ENCODE peak calls at places on chromosomes 13 and 19, in four cellular contexts. I is Caco-2, P is OCI-LY7, O is body of pancreas. K is an unnamed sample.

GRCh38 chr13:39786091-39786490 is 130.6 kb downstream of the COG6 start:
- DNase-seq in I (no peak), P (no peak), O (no peak), K (no peak)

GRCh38 chr13:71632721-71633120 is 234.3 kb downstream of the DACH1 start:
- DNase-seq in I (no peak), P (no peak), O (no peak), K (no peak)

GRCh38 chr19:52410276-52410675 is 12.6 kb downstream of the ZNF528 start:
- DNase-seq in I (no peak), P (no peak), O (no peak), K (no peak)

GRCh38 chr19:30717381-30717780 is 345.2 kb downstream of the ZNF536 start:
- DNase-seq in I (no peak), P (no peak), O (no peak), K (no peak)

GRCh38 chr19:55486971-55487883 is 1.0 kb upstream of the SSC5D start:
- DNase-seq in I (peak; percentile 51), P (no peak), O (no peak), K (peak; percentile 97)

GRCh38 chr13:102597029-102598015 is 536 bp downstream of the TPP2 start:
- DNase-seq in I (no peak), P (peak; percentile 18), O (no peak), K (peak; percentile 23)

GRCh38 chr13:110421696-110422395 is 114.8 kb downstream of the COL4A2 start:
- DNase-seq in I (no peak), P (no peak), O (no peak), K (peak; percentile 76)

GRCh38 chr19:46926201-46927071 is 65.6 kb downstream of the ARHGAP35 start:
- DNase-seq in I (peak; percentile 12), P (peak; percentile 40), O (no peak), K (no peak)

GRCh38 chr13:99941086-99941485 is 30.5 kb downstream of the ZIC5 start:
- DNase-seq in I (no peak), P (no peak), O (no peak), K (no peak)

GRCh38 chr13:97974773-97975172 is 21.3 kb downstream of the IPO5 start:
- DNase-seq in I (no peak), P (no peak), O (no peak), K (no peak)

DNA sequence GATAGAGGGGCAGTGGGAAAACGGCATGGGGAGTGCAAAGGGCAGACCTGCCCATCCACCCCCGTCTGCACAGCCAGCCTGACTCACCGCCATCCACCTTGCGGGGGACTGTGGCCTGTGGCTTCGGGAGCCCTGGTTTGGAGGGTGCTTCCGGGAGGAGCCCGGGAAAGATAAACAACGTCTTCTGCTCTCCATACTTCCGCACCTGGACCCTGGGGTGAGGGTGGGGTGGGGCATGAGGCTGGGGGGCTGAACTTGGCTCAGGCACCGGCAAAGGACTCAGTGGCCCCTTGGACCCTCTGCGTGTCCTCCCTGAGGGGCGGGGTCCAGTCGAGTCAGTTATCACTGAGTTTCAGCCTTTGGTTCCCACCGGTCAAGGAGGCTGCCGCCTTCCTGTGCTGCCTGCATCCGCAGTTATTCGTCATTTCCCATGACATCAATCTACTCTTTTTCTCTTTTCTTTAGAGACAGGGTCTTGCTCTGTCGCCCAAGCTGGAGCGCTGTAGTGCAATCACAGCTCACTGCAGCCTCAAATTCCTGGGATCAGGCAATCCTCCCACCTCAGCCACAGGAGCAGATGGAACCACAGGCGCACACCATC is 3.2 kb downstream of the GPR108 start:
- DNase-seq in I (no peak), P (no peak), O (no peak), K (no peak)
- TF ChIP-seq CTCF in I (no peak), P (no peak), O (no peak), K (no peak)

DNA sequence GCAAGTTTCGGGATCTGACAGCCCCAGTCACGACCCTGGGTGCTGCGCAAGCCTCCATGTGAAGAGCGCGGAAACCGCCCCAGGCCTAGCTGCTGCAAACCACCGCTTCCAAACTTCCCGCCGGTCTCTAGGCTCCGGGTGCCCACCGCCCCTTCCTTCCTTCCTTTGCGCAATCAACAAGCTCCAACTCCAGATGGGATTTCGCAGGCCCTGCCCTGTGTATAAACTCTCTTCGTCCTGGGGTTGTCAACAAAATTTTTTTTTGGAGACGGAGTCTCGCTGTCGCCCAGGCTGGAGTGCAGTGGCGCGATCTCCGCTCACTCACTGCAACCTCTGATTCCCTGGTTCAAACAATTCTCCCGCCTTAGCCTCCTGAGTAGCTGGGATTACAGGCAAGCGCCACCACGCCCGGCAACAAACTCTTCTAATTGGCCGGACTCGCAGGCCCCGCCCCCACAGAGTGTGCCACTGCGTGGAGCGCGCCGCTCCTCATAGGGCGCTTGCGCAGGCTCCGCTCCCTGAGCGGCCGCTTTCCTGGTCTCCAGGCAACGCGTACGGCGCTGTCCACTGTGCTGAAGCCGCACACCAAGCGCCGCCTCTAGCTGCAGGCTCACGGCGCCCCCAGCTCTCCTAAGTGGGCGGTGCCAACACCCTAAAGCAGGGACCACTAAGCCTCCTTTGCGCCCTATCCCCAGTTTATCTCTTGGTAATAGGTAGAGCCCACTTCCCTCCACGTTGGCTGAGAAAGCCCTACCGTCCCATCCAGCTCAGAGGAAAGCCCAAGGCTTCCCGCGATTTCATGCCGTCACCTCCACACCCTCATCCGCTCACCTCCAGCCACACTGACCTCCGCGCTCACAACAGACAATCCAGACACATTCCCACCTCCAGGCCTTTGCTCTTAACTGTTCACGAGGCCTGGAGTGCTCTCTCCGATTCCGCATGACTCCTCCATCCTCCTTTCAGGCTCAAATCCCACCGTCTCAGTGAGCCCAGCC is 5.5 kb upstream of the QTRT1 start:
- DNase-seq in I (peak; percentile 95), P (peak; percentile 78), O (peak; percentile 96), K (peak; percentile 94)
- H3K4me3 ChIP-seq in I (peak overlapping the region; percentile 19), P (no peak overlapping the region), O (no peak overlapping the region), K (peak overlapping the region; percentile 22)

DNA sequence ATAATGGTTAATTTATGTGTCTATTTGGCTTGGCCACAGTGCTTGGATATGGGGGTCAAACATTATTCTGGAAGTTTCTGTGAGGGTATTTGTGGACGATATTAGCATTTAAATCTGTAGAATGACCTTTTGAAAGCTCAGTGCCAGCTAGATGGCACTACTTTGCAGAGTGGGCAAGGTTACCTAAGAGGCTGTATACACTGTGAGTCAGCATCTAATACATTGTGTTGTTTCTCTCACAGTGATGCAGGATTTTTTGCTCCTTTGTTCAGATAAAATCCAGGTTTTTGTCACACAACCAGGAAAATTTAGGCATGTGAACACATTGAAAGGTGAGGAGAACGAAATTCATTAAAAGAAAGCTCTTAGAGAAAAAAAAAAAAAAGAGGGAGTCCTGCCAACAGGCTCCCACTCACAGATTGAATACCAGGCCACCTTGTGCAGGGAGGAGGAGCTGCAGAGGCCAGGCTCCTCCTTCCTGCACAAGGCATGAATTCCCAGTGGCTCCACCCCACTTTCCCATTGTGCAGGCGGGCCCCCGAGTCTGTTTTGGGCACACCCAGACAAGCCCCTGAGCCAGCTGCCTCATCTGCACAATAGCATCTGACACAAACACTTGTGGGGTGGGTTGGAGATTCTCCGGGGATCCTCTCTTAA is 551.0 kb upstream of the ATXN8OS start:
- DNase-seq in I (no peak), P (no peak), O (no peak), K (no peak)
- TF ChIP-seq CTCF in I (no peak), P (no peak), O (no peak), K (no peak)

GRCh38 chr19:18637644-18638630 is 1.1 kb downstream of the KLHL26 start:
- DNase-seq in I (no peak), P (no peak), O (peak; percentile 79), K (no peak)
- H3K4me3 ChIP-seq in I (peak overlapping the region; percentile 98), P (peak overlapping the region; percentile 73), O (no peak overlapping the region), K (peak overlapping the region; percentile 89)